ENCODE peak calls at places on chromosomes 13 and 19, in eight cellular contexts. One of them, this sample, is unnamed.

GRCh38 chr19:34436716-34437115 is 8.5 kb downstream of the UBA2 start:
- DNase-seq in activated T-cell treated with anti-CD3 and anti-CD28 coated beads for 48 hours: no peak
- DNase-seq in NCI-H2081 treated with DMSO at 0.1 percent for 48 hours: no peak
- DNase-seq in pulmonary artery endothelial cell: peak
- DNase-seq in stimulated activated CD4-positive, alpha-beta T cell treated with anti-CD3 and anti-CD28 coated beads, Interleukin-4, amount 100 ng/mL, for 48 hours: no peak
- DNase-seq in brain pericyte: no peak
- DNase-seq in AML-193: no peak
- DNase-seq in memory B cell: no peak
- DNase-seq in this sample: no peak

GRCh38 chr13:100485265-100485664 is 103.3 kb downstream of the GGACT start:
- DNase-seq in memory B cell: no peak
- DNase-seq in activated T-cell treated with anti-CD3 and anti-CD28 coated beads for 48 hours: no peak
- DNase-seq in AML-193: no peak
- DNase-seq in NCI-H2081 treated with DMSO at 0.1 percent for 48 hours: no peak
- DNase-seq in pulmonary artery endothelial cell: no peak
- DNase-seq in stimulated activated CD4-positive, alpha-beta T cell treated with anti-CD3 and anti-CD28 coated beads, Interleukin-4, amount 100 ng/mL, for 48 hours: no peak
- DNase-seq in brain pericyte: no peak
- DNase-seq in this sample: no peak

GRCh38 chr19:32450217-32450616 is 44.6 kb downstream of the DPY19L3 start:
- DNase-seq in memory B cell: no peak
- DNase-seq in pulmonary artery endothelial cell: no peak
- DNase-seq in activated T-cell treated with anti-CD3 and anti-CD28 coated beads for 48 hours: no peak
- DNase-seq in NCI-H2081 treated with DMSO at 0.1 percent for 48 hours: no peak
- DNase-seq in AML-193: no peak
- DNase-seq in brain pericyte: no peak
- DNase-seq in stimulated activated CD4-positive, alpha-beta T cell treated with anti-CD3 and anti-CD28 coated beads, Interleukin-4, amount 100 ng/mL, for 48 hours: no peak
- DNase-seq in this sample: no peak

GRCh38 chr19:23318143-23318542 is 67.9 kb upstream of the ZNF724 start:
- DNase-seq in memory B cell: no peak
- DNase-seq in NCI-H2081 treated with DMSO at 0.1 percent for 48 hours: no peak
- DNase-seq in activated T-cell treated with anti-CD3 and anti-CD28 coated beads for 48 hours: no peak
- DNase-seq in pulmonary artery endothelial cell: no peak
- DNase-seq in AML-193: no peak
- DNase-seq in stimulated activated CD4-positive, alpha-beta T cell treated with anti-CD3 and anti-CD28 coated beads, Interleukin-4, amount 100 ng/mL, for 48 hours: no peak
- DNase-seq in brain pericyte: no peak
- DNase-seq in this sample: no peak

GRCh38 chr13:52848455-52849190 is at the start of gene PCDH8:
- DNase-seq in stimulated activated CD4-positive, alpha-beta T cell treated with anti-CD3 and anti-CD28 coated beads, Interleukin-4, amount 100 ng/mL, for 48 hours: no peak
- DNase-seq in activated T-cell treated with anti-CD3 and anti-CD28 coated beads for 48 hours: peak
- DNase-seq in NCI-H2081 treated with DMSO at 0.1 percent for 48 hours: peak
- DNase-seq in brain pericyte: no peak
- DNase-seq in pulmonary artery endothelial cell: no peak
- DNase-seq in AML-193: no peak
- DNase-seq in memory B cell: no peak
- DNase-seq in this sample: no peak

GRCh38 chr19:55336101-55336500 is 3.6 kb upstream of the KMT5C start:
- DNase-seq in AML-193: no peak
- DNase-seq in brain pericyte: no peak
- DNase-seq in activated T-cell treated with anti-CD3 and anti-CD28 coated beads for 48 hours: no peak
- DNase-seq in stimulated activated CD4-positive, alpha-beta T cell treated with anti-CD3 and anti-CD28 coated beads, Interleukin-4, amount 100 ng/mL, for 48 hours: no peak
- DNase-seq in pulmonary artery endothelial cell: no peak
- DNase-seq in NCI-H2081 treated with DMSO at 0.1 percent for 48 hours: no peak
- DNase-seq in memory B cell: no peak
- DNase-seq in this sample: no peak

GRCh38 chr19:46384396-46384795 is 29.0 kb downstream of the CCDC8 start:
- DNase-seq in stimulated activated CD4-positive, alpha-beta T cell treated with anti-CD3 and anti-CD28 coated beads, Interleukin-4, amount 100 ng/mL, for 48 hours: no peak
- DNase-seq in pulmonary artery endothelial cell: no peak
- DNase-seq in memory B cell: no peak
- DNase-seq in NCI-H2081 treated with DMSO at 0.1 percent for 48 hours: no peak
- DNase-seq in brain pericyte: no peak
- DNase-seq in AML-193: no peak
- DNase-seq in activated T-cell treated with anti-CD3 and anti-CD28 coated beads for 48 hours: no peak
- DNase-seq in this sample: no peak

GRCh38 chr19:41398042-41398403 is 405 bp downstream of the BCKDHA start:
- DNase-seq in pulmonary artery endothelial cell: no peak
- DNase-seq in brain pericyte: no peak
- DNase-seq in activated T-cell treated with anti-CD3 and anti-CD28 coated beads for 48 hours: no peak
- DNase-seq in NCI-H2081 treated with DMSO at 0.1 percent for 48 hours: no peak
- DNase-seq in AML-193: no peak
- DNase-seq in stimulated activated CD4-positive, alpha-beta T cell treated with anti-CD3 and anti-CD28 coated beads, Interleukin-4, amount 100 ng/mL, for 48 hours: no peak
- DNase-seq in memory B cell: no peak
- DNase-seq in this sample: no peak

GRCh38 chr19:3146677-3147100 is 10.9 kb downstream of the GNA15 start:
- DNase-seq in NCI-H2081 treated with DMSO at 0.1 percent for 48 hours: no peak
- DNase-seq in pulmonary artery endothelial cell: no peak
- DNase-seq in memory B cell: peak
- DNase-seq in AML-193: no peak
- DNase-seq in activated T-cell treated with anti-CD3 and anti-CD28 coated beads for 48 hours: peak
- DNase-seq in brain pericyte: no peak
- DNase-seq in stimulated activated CD4-positive, alpha-beta T cell treated with anti-CD3 and anti-CD28 coated beads, Interleukin-4, amount 100 ng/mL, for 48 hours: peak
- DNase-seq in this sample: no peak

GRCh38 chr13:95644611-95645052 is at the start of gene DZIP1:
- DNase-seq in activated T-cell treated with anti-CD3 and anti-CD28 coated beads for 48 hours: peak
- DNase-seq in brain pericyte: no peak
- DNase-seq in memory B cell: no peak
- DNase-seq in NCI-H2081 treated with DMSO at 0.1 percent for 48 hours: peak
- DNase-seq in stimulated activated CD4-positive, alpha-beta T cell treated with anti-CD3 and anti-CD28 coated beads, Interleukin-4, amount 100 ng/mL, for 48 hours: no peak
- DNase-seq in AML-193: no peak
- DNase-seq in pulmonary artery endothelial cell: peak
- DNase-seq in this sample: peak

GRCh38 chr13:31755803-31756212 is 16.5 kb downstream of the RXFP2 start:
- DNase-seq in NCI-H2081 treated with DMSO at 0.1 percent for 48 hours: no peak
- DNase-seq in memory B cell: no peak
- DNase-seq in brain pericyte: no peak
- DNase-seq in stimulated activated CD4-positive, alpha-beta T cell treated with anti-CD3 and anti-CD28 coated beads, Interleukin-4, amount 100 ng/mL, for 48 hours: no peak
- DNase-seq in activated T-cell treated with anti-CD3 and anti-CD28 coated beads for 48 hours: no peak
- DNase-seq in pulmonary artery endothelial cell: no peak
- DNase-seq in AML-193: no peak
- DNase-seq in this sample: no peak

GRCh38 chr19:52453324-52454094 is at the start of gene ZNF578:
- DNase-seq in pulmonary artery endothelial cell: peak
- DNase-seq in activated T-cell treated with anti-CD3 and anti-CD28 coated beads for 48 hours: peak
- DNase-seq in AML-193: no peak
- DNase-seq in stimulated activated CD4-positive, alpha-beta T cell treated with anti-CD3 and anti-CD28 coated beads, Interleukin-4, amount 100 ng/mL, for 48 hours: peak
- DNase-seq in memory B cell: peak
- DNase-seq in NCI-H2081 treated with DMSO at 0.1 percent for 48 hours: peak
- DNase-seq in brain pericyte: peak
- DNase-seq in this sample: no peak

GRCh38 chr13:52760078-52760477 is 20.5 kb upstream of the CNMD start:
- DNase-seq in memory B cell: no peak
- DNase-seq in stimulated activated CD4-positive, alpha-beta T cell treated with anti-CD3 and anti-CD28 coated beads, Interleukin-4, amount 100 ng/mL, for 48 hours: no peak
- DNase-seq in activated T-cell treated with anti-CD3 and anti-CD28 coated beads for 48 hours: no peak
- DNase-seq in AML-193: no peak
- DNase-seq in pulmonary artery endothelial cell: no peak
- DNase-seq in brain pericyte: no peak
- DNase-seq in NCI-H2081 treated with DMSO at 0.1 percent for 48 hours: peak
- DNase-seq in this sample: no peak

GRCh38 chr13:101144808-101145419 is 271.4 kb downstream of the NALCN start:
- DNase-seq in pulmonary artery endothelial cell: peak
- DNase-seq in brain pericyte: peak
- DNase-seq in stimulated activated CD4-positive, alpha-beta T cell treated with anti-CD3 and anti-CD28 coated beads, Interleukin-4, amount 100 ng/mL, for 48 hours: no peak
- DNase-seq in activated T-cell treated with anti-CD3 and anti-CD28 coated beads for 48 hours: no peak
- DNase-seq in memory B cell: no peak
- DNase-seq in AML-193: peak
- DNase-seq in NCI-H2081 treated with DMSO at 0.1 percent for 48 hours: no peak
- DNase-seq in this sample: no peak

GRCh38 chr13:52840066-52840465 is 8.4 kb downstream of the PCDH8 start:
- DNase-seq in memory B cell: no peak
- DNase-seq in brain pericyte: no peak
- DNase-seq in NCI-H2081 treated with DMSO at 0.1 percent for 48 hours: no peak
- DNase-seq in pulmonary artery endothelial cell: no peak
- DNase-seq in stimulated activated CD4-positive, alpha-beta T cell treated with anti-CD3 and anti-CD28 coated beads, Interleukin-4, amount 100 ng/mL, for 48 hours: no peak
- DNase-seq in AML-193: no peak
- DNase-seq in activated T-cell treated with anti-CD3 and anti-CD28 coated beads for 48 hours: no peak
- DNase-seq in this sample: no peak

GRCh38 chr19:48624791-48625723 is 5.8 kb downstream of the SPHK2 start:
- DNase-seq in NCI-H2081 treated with DMSO at 0.1 percent for 48 hours: no peak
- DNase-seq in stimulated activated CD4-positive, alpha-beta T cell treated with anti-CD3 and anti-CD28 coated beads, Interleukin-4, amount 100 ng/mL, for 48 hours: no peak
- DNase-seq in brain pericyte: no peak
- DNase-seq in AML-193: no peak
- DNase-seq in activated T-cell treated with anti-CD3 and anti-CD28 coated beads for 48 hours: no peak
- DNase-seq in pulmonary artery endothelial cell: no peak
- DNase-seq in memory B cell: peak
- DNase-seq in this sample: no peak

GRCh38 chr13:67232384-67232783 is 2.2 kb upstream of the PCDH9 start:
- DNase-seq in activated T-cell treated with anti-CD3 and anti-CD28 coated beads for 48 hours: no peak
- DNase-seq in memory B cell: no peak
- DNase-seq in brain pericyte: no peak
- DNase-seq in stimulated activated CD4-positive, alpha-beta T cell treated with anti-CD3 and anti-CD28 coated beads, Interleukin-4, amount 100 ng/mL, for 48 hours: no peak
- DNase-seq in AML-193: no peak
- DNase-seq in pulmonary artery endothelial cell: no peak
- DNase-seq in NCI-H2081 treated with DMSO at 0.1 percent for 48 hours: no peak
- DNase-seq in this sample: no peak

GRCh38 chr13:110535526-110535925 is 26.0 kb downstream of the RAB20 start:
- DNase-seq in activated T-cell treated with anti-CD3 and anti-CD28 coated beads for 48 hours: no peak
- DNase-seq in NCI-H2081 treated with DMSO at 0.1 percent for 48 hours: no peak
- DNase-seq in brain pericyte: no peak
- DNase-seq in stimulated activated CD4-positive, alpha-beta T cell treated with anti-CD3 and anti-CD28 coated beads, Interleukin-4, amount 100 ng/mL, for 48 hours: no peak
- DNase-seq in memory B cell: no peak
- DNase-seq in pulmonary artery endothelial cell: no peak
- DNase-seq in AML-193: no peak
- DNase-seq in this sample: no peak

GRCh38 chr19:48480151-48480475 is 10.9 kb downstream of the CYTH2 start:
- DNase-seq in NCI-H2081 treated with DMSO at 0.1 percent for 48 hours: no peak
- DNase-seq in AML-193: no peak
- DNase-seq in memory B cell: no peak
- DNase-seq in activated T-cell treated with anti-CD3 and anti-CD28 coated beads for 48 hours: no peak
- DNase-seq in brain pericyte: no peak
- DNase-seq in pulmonary artery endothelial cell: no peak
- DNase-seq in stimulated activated CD4-positive, alpha-beta T cell treated with anti-CD3 and anti-CD28 coated beads, Interleukin-4, amount 100 ng/mL, for 48 hours: no peak
- DNase-seq in this sample: no peak

GRCh38 chr19:16920816-16921529 is 32.2 kb downstream of the F2RL3 start:
- DNase-seq in stimulated activated CD4-positive, alpha-beta T cell treated with anti-CD3 and anti-CD28 coated beads, Interleukin-4, amount 100 ng/mL, for 48 hours: no peak
- DNase-seq in pulmonary artery endothelial cell: no peak
- DNase-seq in NCI-H2081 treated with DMSO at 0.1 percent for 48 hours: no peak
- DNase-seq in brain pericyte: no peak
- DNase-seq in AML-193: no peak
- DNase-seq in activated T-cell treated with anti-CD3 and anti-CD28 coated beads for 48 hours: no peak
- DNase-seq in memory B cell: no peak
- DNase-seq in this sample: no peak

GRCh38 chr19:32308436-32309077 is 36.9 kb upstream of the ZNF507 start:
- DNase-seq in pulmonary artery endothelial cell: no peak
- DNase-seq in brain pericyte: no peak
- DNase-seq in memory B cell: no peak
- DNase-seq in activated T-cell treated with anti-CD3 and anti-CD28 coated beads for 48 hours: no peak
- DNase-seq in stimulated activated CD4-positive, alpha-beta T cell treated with anti-CD3 and anti-CD28 coated beads, Interleukin-4, amount 100 ng/mL, for 48 hours: no peak
- DNase-seq in NCI-H2081 treated with DMSO at 0.1 percent for 48 hours: no peak
- DNase-seq in AML-193: no peak
- DNase-seq in this sample: no peak